ENCODE peak calls at places on chromosomes 13 and 19, in four cellular contexts. One of them, this sample, is unnamed.

GRCh38 chr19:35098413-35099049 is 17.1 kb upstream of the FXYD3 start:
- DNase-seq in effector CD4-positive, alpha-beta T cell: no peak
- DNase-seq in neuronal stem cell: no peak
- DNase-seq in activated CD4-positive, alpha-beta T cell treated with anti-CD3 and anti-CD28 coated beads for 1 hour: no peak
- DNase-seq in this sample: no peak

GRCh38 chr13:110779046-110779445 is 65.5 kb downstream of the ING1 start:
- DNase-seq in effector CD4-positive, alpha-beta T cell: no peak
- DNase-seq in neuronal stem cell: no peak
- DNase-seq in activated CD4-positive, alpha-beta T cell treated with anti-CD3 and anti-CD28 coated beads for 1 hour: no peak
- DNase-seq in this sample: no peak

GRCh38 chr19:38692458-38693379 is 45.3 kb downstream of the ACTN4 start:
- DNase-seq in effector CD4-positive, alpha-beta T cell: no peak
- DNase-seq in neuronal stem cell: no peak
- DNase-seq in activated CD4-positive, alpha-beta T cell treated with anti-CD3 and anti-CD28 coated beads for 1 hour: no peak
- DNase-seq in this sample: no peak

GRCh38 chr13:67128148-67128547 is 102.0 kb downstream of the PCDH9 start:
- DNase-seq in neuronal stem cell: no peak
- DNase-seq in activated CD4-positive, alpha-beta T cell treated with anti-CD3 and anti-CD28 coated beads for 1 hour: no peak
- DNase-seq in effector CD4-positive, alpha-beta T cell: no peak
- DNase-seq in this sample: no peak

GRCh38 chr19:34336781-34337271 is 28.2 kb upstream of the GPI start:
- DNase-seq in neuronal stem cell: no peak
- DNase-seq in activated CD4-positive, alpha-beta T cell treated with anti-CD3 and anti-CD28 coated beads for 1 hour: no peak
- DNase-seq in effector CD4-positive, alpha-beta T cell: peak
- DNase-seq in this sample: no peak

GRCh38 chr19:51552996-51553725 is 17.9 kb upstream of the ZNF175 start:
- DNase-seq in neuronal stem cell: peak
- DNase-seq in activated CD4-positive, alpha-beta T cell treated with anti-CD3 and anti-CD28 coated beads for 1 hour: no peak
- DNase-seq in effector CD4-positive, alpha-beta T cell: no peak
- DNase-seq in this sample: peak

GRCh38 chr19:16676101-16676798 is 15.3 kb downstream of the TMEM38A start:
- DNase-seq in neuronal stem cell: no peak
- DNase-seq in effector CD4-positive, alpha-beta T cell: no peak
- DNase-seq in activated CD4-positive, alpha-beta T cell treated with anti-CD3 and anti-CD28 coated beads for 1 hour: no peak
- DNase-seq in this sample: no peak

GRCh38 chr19:21912654-21913053 is 76.7 kb upstream of the ZNF43 start:
- DNase-seq in neuronal stem cell: no peak
- DNase-seq in activated CD4-positive, alpha-beta T cell treated with anti-CD3 and anti-CD28 coated beads for 1 hour: no peak
- DNase-seq in effector CD4-positive, alpha-beta T cell: no peak
- DNase-seq in this sample: no peak

GRCh38 chr13:51862965-51863364 is 1.2 kb downstream of the CCDC70 start:
- DNase-seq in effector CD4-positive, alpha-beta T cell: no peak
- DNase-seq in activated CD4-positive, alpha-beta T cell treated with anti-CD3 and anti-CD28 coated beads for 1 hour: no peak
- DNase-seq in neuronal stem cell: no peak
- DNase-seq in this sample: no peak

GRCh38 chr19:41876847-41877489 is at the start of gene CD79A:
- DNase-seq in effector CD4-positive, alpha-beta T cell: no peak
- DNase-seq in activated CD4-positive, alpha-beta T cell treated with anti-CD3 and anti-CD28 coated beads for 1 hour: no peak
- DNase-seq in neuronal stem cell: no peak
- DNase-seq in this sample: no peak

GRCh38 chr13:90485441-90485840 is 862.0 kb upstream of the MIR17HG start:
- DNase-seq in activated CD4-positive, alpha-beta T cell treated with anti-CD3 and anti-CD28 coated beads for 1 hour: no peak
- DNase-seq in neuronal stem cell: no peak
- DNase-seq in effector CD4-positive, alpha-beta T cell: no peak
- DNase-seq in this sample: no peak

GRCh38 chr19:36093687-36094086 is 17.3 kb upstream of the OVOL3 start:
- DNase-seq in neuronal stem cell: no peak
- DNase-seq in effector CD4-positive, alpha-beta T cell: no peak
- DNase-seq in activated CD4-positive, alpha-beta T cell treated with anti-CD3 and anti-CD28 coated beads for 1 hour: no peak
- DNase-seq in this sample: peak

GRCh38 chr19:45066921-45067661 is 9.2 kb downstream of the ZNF296 start:
- DNase-seq in effector CD4-positive, alpha-beta T cell: no peak
- DNase-seq in activated CD4-positive, alpha-beta T cell treated with anti-CD3 and anti-CD28 coated beads for 1 hour: no peak
- DNase-seq in neuronal stem cell: no peak
- DNase-seq in this sample: no peak

GRCh38 chr19:40231544-40232424 is 5.3 kb upstream of the CCNP start:
- DNase-seq in activated CD4-positive, alpha-beta T cell treated with anti-CD3 and anti-CD28 coated beads for 1 hour: no peak
- DNase-seq in effector CD4-positive, alpha-beta T cell: no peak
- DNase-seq in neuronal stem cell: no peak
- DNase-seq in this sample: no peak

GRCh38 chr13:52980695-52981094 is 47.9 kb upstream of the OLFM4 start:
- DNase-seq in activated CD4-positive, alpha-beta T cell treated with anti-CD3 and anti-CD28 coated beads for 1 hour: no peak
- DNase-seq in neuronal stem cell: no peak
- DNase-seq in effector CD4-positive, alpha-beta T cell: no peak
- DNase-seq in this sample: no peak

GRCh38 chr13:34425307-34425949 is 516.6 kb upstream of the NBEA start:
- DNase-seq in activated CD4-positive, alpha-beta T cell treated with anti-CD3 and anti-CD28 coated beads for 1 hour: no peak
- DNase-seq in neuronal stem cell: no peak
- DNase-seq in effector CD4-positive, alpha-beta T cell: no peak
- DNase-seq in this sample: peak

GRCh38 chr19:15702590-15702930 is 25.3 kb upstream of the OR10H2 start:
- DNase-seq in activated CD4-positive, alpha-beta T cell treated with anti-CD3 and anti-CD28 coated beads for 1 hour: no peak
- DNase-seq in effector CD4-positive, alpha-beta T cell: no peak
- DNase-seq in neuronal stem cell: no peak
- DNase-seq in this sample: no peak

GRCh38 chr13:51501592-51502205 is 48.9 kb upstream of the INTS6 start:
- DNase-seq in neuronal stem cell: no peak
- DNase-seq in activated CD4-positive, alpha-beta T cell treated with anti-CD3 and anti-CD28 coated beads for 1 hour: no peak
- DNase-seq in effector CD4-positive, alpha-beta T cell: no peak
- DNase-seq in this sample: no peak

GRCh38 chr13:45340422-45341033 is 455 bp downstream of the TPT1 start:
- DNase-seq in neuronal stem cell: peak
- DNase-seq in activated CD4-positive, alpha-beta T cell treated with anti-CD3 and anti-CD28 coated beads for 1 hour: peak
- DNase-seq in effector CD4-positive, alpha-beta T cell: peak
- DNase-seq in this sample: peak

GRCh38 chr13:33207616-33207964 is 78.0 kb downstream of the STARD13 start:
- DNase-seq in activated CD4-positive, alpha-beta T cell treated with anti-CD3 and anti-CD28 coated beads for 1 hour: no peak
- DNase-seq in neuronal stem cell: no peak
- DNase-seq in effector CD4-positive, alpha-beta T cell: no peak
- DNase-seq in this sample: peak

GRCh38 chr19:15249912-15250634 is 17.8 kb upstream of the EPHX3 start:
- DNase-seq in effector CD4-positive, alpha-beta T cell: no peak
- DNase-seq in activated CD4-positive, alpha-beta T cell treated with anti-CD3 and anti-CD28 coated beads for 1 hour: no peak
- DNase-seq in neuronal stem cell: no peak
- DNase-seq in this sample: no peak

GRCh38 chr13:40539954-40540706 is 126.3 kb downstream of the FOXO1 start:
- DNase-seq in neuronal stem cell: peak
- DNase-seq in activated CD4-positive, alpha-beta T cell treated with anti-CD3 and anti-CD28 coated beads for 1 hour: no peak
- DNase-seq in effector CD4-positive, alpha-beta T cell: no peak
- DNase-seq in this sample: no peak

GRCh38 chr19:49637865-49638350 is 2.0 kb downstream of the RRAS start:
- DNase-seq in activated CD4-positive, alpha-beta T cell treated with anti-CD3 and anti-CD28 coated beads for 1 hour: no peak
- DNase-seq in neuronal stem cell: no peak
- DNase-seq in effector CD4-positive, alpha-beta T cell: no peak
- DNase-seq in this sample: no peak

GRCh38 chr13:24684600-24684998 is 4.4 kb downstream of the ATP12A start:
- DNase-seq in neuronal stem cell: no peak
- DNase-seq in activated CD4-positive, alpha-beta T cell treated with anti-CD3 and anti-CD28 coated beads for 1 hour: no peak
- DNase-seq in effector CD4-positive, alpha-beta T cell: no peak
- DNase-seq in this sample: peak

GRCh38 chr13:51585696-51586095 is 1.4 kb downstream of the WDFY2 start:
- DNase-seq in activated CD4-positive, alpha-beta T cell treated with anti-CD3 and anti-CD28 coated beads for 1 hour: no peak
- DNase-seq in effector CD4-positive, alpha-beta T cell: no peak
- DNase-seq in neuronal stem cell: no peak
- DNase-seq in this sample: no peak

GRCh38 chr13:110503979-110504499 is 57.5 kb downstream of the RAB20 start:
- DNase-seq in activated CD4-positive, alpha-beta T cell treated with anti-CD3 and anti-CD28 coated beads for 1 hour: no peak
- DNase-seq in neuronal stem cell: no peak
- DNase-seq in effector CD4-positive, alpha-beta T cell: no peak
- DNase-seq in this sample: no peak

GRCh38 chr13:107866666-107867623 is 348.4 kb downstream of the LIG4 start:
- DNase-seq in effector CD4-positive, alpha-beta T cell: no peak
- DNase-seq in activated CD4-positive, alpha-beta T cell treated with anti-CD3 and anti-CD28 coated beads for 1 hour: no peak
- DNase-seq in neuronal stem cell: peak
- DNase-seq in this sample: peak

GRCh38 chr13:29893438-29893837 is 43.0 kb upstream of the UBL3 start:
- DNase-seq in neuronal stem cell: no peak
- DNase-seq in activated CD4-positive, alpha-beta T cell treated with anti-CD3 and anti-CD28 coated beads for 1 hour: no peak
- DNase-seq in effector CD4-positive, alpha-beta T cell: no peak
- DNase-seq in this sample: no peak

GRCh38 chr19:54096642-54097106 is 3.9 kb downstream of the OSCAR start:
- DNase-seq in activated CD4-positive, alpha-beta T cell treated with anti-CD3 and anti-CD28 coated beads for 1 hour: no peak
- DNase-seq in effector CD4-positive, alpha-beta T cell: no peak
- DNase-seq in neuronal stem cell: no peak
- DNase-seq in this sample: no peak

GRCh38 chr13:28843594-28843993 is 23.5 kb downstream of the MTUS2 start:
- DNase-seq in activated CD4-positive, alpha-beta T cell treated with anti-CD3 and anti-CD28 coated beads for 1 hour: no peak
- DNase-seq in neuronal stem cell: no peak
- DNase-seq in effector CD4-positive, alpha-beta T cell: no peak
- DNase-seq in this sample: no peak

This sample was measured in substantia nigra.